ENCODE peak calls at places on chromosomes 4 and X, in five cellular contexts. A, N, D, E and S are unnamed samples.
A peak's percentile ranks its signal among the peaks of the same experiment; 100 is the strongest.

GRCh38 chrX:70219938-70220764 is 14.3 kb upstream of the AWAT1 start:
- DNase-seq in A (no peak), N (no peak), D (peak; percentile 36), E (peak; percentile 17), S (no peak)

GRCh38 chr4:70734168-70734954 is 12.6 kb downstream of the RUFY3 start:
- DNase-seq in A (no peak), N (peak; percentile 79), D (no peak), E (no peak), S (no peak)

GRCh38 chr4:74675673-74676279 is 118.5 kb downstream of the BTC start:
- DNase-seq in A (no peak), N (peak; percentile 9), D (no peak), E (peak; percentile 37), S (peak; percentile 45)

GRCh38 chrX:37349131-37350033 is at the start of gene PRRG1:
- DNase-seq in A (peak; percentile 80), N (no peak), D (peak; percentile 83), E (peak; percentile 76), S (peak; percentile 77)

GRCh38 chrX:45903781-45904201 is 641.4 kb downstream of the ZNF674 start:
- DNase-seq in A (no peak), N (no peak), D (no peak), E (no peak), S (no peak)

GRCh38 chrX:69170319-69170718 is 5.1 kb upstream of the PJA1 start:
- DNase-seq in A (no peak), N (no peak), D (no peak), E (no peak), S (no peak)

GRCh38 chr4:6221851-6222760 is 21.8 kb upstream of the JAKMIP1 start:
- DNase-seq in A (peak; percentile 73), N (no peak), D (peak; percentile 37), E (peak; percentile 73), S (no peak)

GRCh38 chrX:87272491-87272890 is 245.1 kb upstream of the KLHL4 start:
- DNase-seq in A (no peak), N (no peak), D (no peak), E (no peak), S (no peak)

GRCh38 chrX:40434947-40435346 is 145.8 kb upstream of the ATP6AP2 start:
- DNase-seq in A (no peak), N (no peak), D (peak; percentile 28), E (no peak), S (peak; percentile 8)

GRCh38 chr4:121484633-121485032 is 103.8 kb upstream of the QRFPR start:
- DNase-seq in A (peak; percentile 51), N (peak; percentile 10), D (peak; percentile 12), E (no peak), S (peak; percentile 42)

GRCh38 chr4:127505203-127505602 is 127.6 kb upstream of the INTU start:
- DNase-seq in A (no peak), N (no peak), D (no peak), E (peak; percentile 39), S (peak; percentile 23)

GRCh38 chr4:153140294-153140693 is 63.9 kb upstream of the TRIM2 start:
- DNase-seq in A (no peak), N (no peak), D (no peak), E (no peak), S (no peak)

GRCh38 chr4:140149851-140150635 is 3.9 kb downstream of the MAML3 start:
- DNase-seq in A (peak; percentile 92), N (peak; percentile 87), D (peak; percentile 67), E (peak; percentile 78), S (peak; percentile 31)

GRCh38 chrX:73270753-73271152 is 56.1 kb upstream of the NAP1L2 start:
- DNase-seq in A (no peak), N (no peak), D (no peak), E (no peak), S (no peak)

GRCh38 chr4:113043591-113043990 is 5.9 kb upstream of the ANK2 start:
- DNase-seq in A (no peak), N (no peak), D (no peak), E (no peak), S (no peak)

GRCh38 chr4:86247328-86247727 is 112.5 kb downstream of the MAPK10 start:
- DNase-seq in A (no peak), N (no peak), D (no peak), E (no peak), S (no peak)

GRCh38 chrX:110045988-110046387 is 43.1 kb downstream of the TMEM164 start:
- DNase-seq in A (no peak), N (no peak), D (no peak), E (peak; percentile 12), S (no peak)

GRCh38 chrX:53440631-53441517 is 6.7 kb upstream of the HSD17B10 start:
- DNase-seq in A (peak; percentile 82), N (no peak), D (peak; percentile 84), E (peak; percentile 44), S (peak; percentile 27)

GRCh38 chr4:126794363-126794762 is 838.4 kb upstream of the INTU start:
- DNase-seq in A (no peak), N (no peak), D (no peak), E (no peak), S (no peak)

GRCh38 chr4:85500110-85500867 is 25.3 kb downstream of the ARHGAP24 start:
- DNase-seq in A (no peak), N (no peak), D (no peak), E (no peak), S (no peak)

GRCh38 chr4:156251373-156252065 is 297.9 kb upstream of the CTSO start:
- DNase-seq in A (no peak), N (no peak), D (no peak), E (no peak), S (peak; percentile 11)

GRCh38 chrX:154458954-154459829 is 1.1 kb downstream of the PLXNA3 start:
- DNase-seq in A (no peak), N (peak; percentile 59), D (peak; percentile 57), E (no peak), S (peak; percentile 25)

GRCh38 chr4:88975925-88976511 is 81.0 kb downstream of the FAM13A start:
- DNase-seq in A (no peak), N (no peak), D (no peak), E (no peak), S (no peak)

GRCh38 chr4:25694466-25694865 is 38.8 kb downstream of the SLC34A2 start:
- DNase-seq in A (no peak), N (no peak), D (no peak), E (no peak), S (no peak)

GRCh38 chr4:186743261-186743660 is 19.6 kb upstream of the FAT1 start:
- DNase-seq in A (no peak), N (no peak), D (no peak), E (no peak), S (no peak)

GRCh38 chr4:95585016-95585695 is 36.4 kb upstream of the UNC5C start:
- DNase-seq in A (no peak), N (no peak), D (no peak), E (no peak), S (no peak)

GRCh38 chr4:122827899-122828601 is 1.4 kb downstream of the FGF2 start:
- DNase-seq in A (no peak), N (no peak), D (no peak), E (no peak), S (peak; percentile 15)

GRCh38 chr4:81631958-81632439 is 160.3 kb upstream of the RASGEF1B start:
- DNase-seq in A (no peak), N (no peak), D (no peak), E (no peak), S (peak; percentile 20)

GRCh38 chr4:40216622-40217366 is 20.0 kb downstream of the RHOH start:
- DNase-seq in A (no peak), N (no peak), D (no peak), E (no peak), S (no peak)

GRCh38 chr4:176478076-176478475 is 158.3 kb downstream of the SPCS3 start:
- DNase-seq in A (no peak), N (no peak), D (no peak), E (no peak), S (no peak)

GRCh38 chr4:91064157-91064853 is 937.1 kb downstream of the CCSER1 start:
- DNase-seq in A (no peak), N (peak; percentile 5), D (no peak), E (peak; percentile 18), S (peak; percentile 99)

GRCh38 chr4:108941914-108942379 is 179.1 kb upstream of the ETNPPL start:
- DNase-seq in A (no peak), N (no peak), D (no peak), E (no peak), S (peak; percentile 51)

GRCh38 chrX:34884693-34885277 is 57.8 kb upstream of the FAM47B start:
- DNase-seq in A (no peak), N (no peak), D (no peak), E (no peak), S (peak; percentile 56)

GRCh38 chrX:64977051-64977450 is 801 bp upstream of the ZC4H2 start:
- DNase-seq in A (no peak), N (no peak), D (no peak), E (no peak), S (no peak)
- H3K4me3 ChIP-seq in A (peak overlapping the region; percentile 47), N (no peak overlapping the region), D (no peak overlapping the region), E (no peak overlapping the region), S (peak overlapping the region; percentile 79)

DNA sequence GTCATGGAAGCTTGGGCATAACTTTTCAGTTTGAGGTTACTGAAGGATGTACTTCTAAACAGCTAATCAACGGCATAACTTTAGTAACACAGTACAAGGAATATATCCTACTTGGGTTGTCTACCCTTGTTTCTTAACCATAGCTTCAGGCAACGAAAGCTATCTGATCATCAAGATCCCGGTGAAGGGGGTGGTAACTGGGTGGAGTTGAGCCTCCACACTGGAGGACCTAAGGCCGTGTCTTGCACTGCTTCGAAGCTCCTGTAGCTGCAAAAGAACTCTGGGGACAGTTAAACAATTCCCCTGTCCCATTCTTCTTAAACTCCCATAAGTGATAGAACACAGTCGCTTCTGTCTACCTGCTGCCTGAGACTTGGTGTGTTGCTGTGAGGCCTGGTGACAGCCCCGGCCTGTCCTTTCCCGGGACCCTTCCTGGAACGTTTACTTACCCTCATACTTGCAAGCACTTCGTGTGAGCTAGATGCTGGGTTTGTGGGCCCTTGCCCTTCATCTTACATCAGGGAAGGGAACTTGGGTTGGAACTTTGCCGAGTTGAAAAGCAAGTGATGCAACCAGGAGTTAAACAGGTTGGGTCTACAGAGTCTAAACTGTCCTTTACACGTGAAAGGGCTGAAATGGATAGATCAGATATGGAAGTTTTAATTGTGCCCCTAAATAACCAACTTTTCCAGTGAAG is 5.8 kb upstream of the WDR1 start:
- DNase-seq in A (no peak), N (no peak), D (no peak), E (no peak), S (no peak)
- H3K4me1 ChIP-seq in A (peaks cover 30% of the 10 kb centered on the region), N (peaks cover 62% of the 10 kb centered on the region), D (peaks cover 2% of the 10 kb centered on the region), E (peaks cover 4% of the 10 kb centered on the region), S (peaks cover 19% of the 10 kb centered on the region)

DNA sequence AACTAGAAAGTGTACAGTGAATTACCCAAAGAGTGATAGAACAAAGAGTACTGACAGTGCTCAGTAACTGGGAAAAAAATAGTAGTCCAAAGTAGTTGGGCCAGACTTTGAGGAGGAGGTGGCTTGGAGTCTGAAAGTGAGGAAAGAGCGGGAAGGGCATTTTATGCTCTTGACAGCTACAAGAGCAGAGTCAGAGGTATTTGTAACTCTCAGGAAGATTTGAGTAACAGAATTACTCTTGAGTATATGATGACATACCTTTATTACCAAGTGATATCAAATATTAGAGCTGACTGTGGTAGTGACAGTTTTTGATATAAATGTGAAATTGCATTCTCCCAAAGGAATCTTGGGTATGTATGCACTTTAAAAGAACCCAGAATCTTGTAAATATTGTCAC is 2.2 kb downstream of the SLAIN2 start:
- DNase-seq in A (no peak), N (no peak), D (no peak), E (no peak), S (no peak)
- H3K27ac ChIP-seq in A (no peak overlapping the region), N (no peak overlapping the region), D (no peak overlapping the region), E (no peak overlapping the region), S (peak overlapping the region; percentile 1)

DNA sequence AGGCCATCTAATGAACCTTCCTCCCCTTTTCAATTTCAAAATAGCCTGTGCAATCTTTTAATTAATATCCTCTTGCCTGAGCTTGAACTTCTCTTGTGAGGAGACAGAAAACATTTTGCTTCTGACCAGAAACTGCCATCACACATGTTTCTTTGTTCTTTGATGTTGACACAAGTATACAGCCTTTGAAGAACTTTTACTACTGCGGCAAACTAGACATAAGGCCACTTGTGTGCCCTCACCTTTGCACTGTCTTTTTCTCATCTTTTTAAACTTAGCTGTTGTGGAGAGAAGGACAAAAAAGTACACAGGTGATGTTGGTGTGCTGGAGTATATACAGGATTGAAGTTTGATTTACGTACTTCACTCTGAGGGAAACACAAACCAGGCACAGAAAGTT is 116.3 kb upstream of the C1GALT1C1 start:
- DNase-seq in A (no peak), N (no peak), D (no peak), E (no peak), S (no peak)
- H3K4me3 ChIP-seq in A (no peak overlapping the region), N (no peak overlapping the region), D (no peak overlapping the region), E (no peak overlapping the region), S (no peak overlapping the region)